ENCODE peak calls at places on chromosomes 11 and 22, in five cellular contexts. E is RWPE2; Z is stimulated activated CD8-positive, alpha-beta memory T cell treated with anti-CD3 and anti-CD28 coated beads, Interleukin-4, amount 100 ng/mL, for 1 hour; G is left colon; V is AML-193. D is an unnamed sample.

GRCh38 chr22:40247976-40248375 is 70.3 kb downstream of the TNRC6B start:
- DNase-seq in E (no peak), V (no peak), G (no peak), Z (peak; percentile 37), D (no peak)

GRCh38 chr22:39528080-39528661 is 4.4 kb downstream of the RPS19BP1 start:
- DNase-seq in E (no peak), V (no peak), G (peak; percentile 31), Z (no peak), D (peak; percentile 60)

GRCh38 chr11:16763746-16764145 is 25.3 kb downstream of the C11orf58 start:
- DNase-seq in G (no peak), E (no peak), V (no peak), Z (no peak), D (no peak)

GRCh38 chr22:39013923-39014722 is at the start of gene APOBEC3C:
- DNase-seq in E (peak; percentile 82), Z (peak; percentile 54), V (peak; percentile 66), G (peak; percentile 80), D (peak; percentile 51)

GRCh38 chr22:24146791-24147353 is 34.4 kb upstream of the SUSD2 start:
- DNase-seq in Z (no peak), E (no peak), V (no peak), G (no peak), D (peak; percentile 59)

GRCh38 chr11:134471341-134472187 is 59.5 kb upstream of the B3GAT1 start:
- DNase-seq in E (no peak), V (no peak), Z (no peak), G (no peak), D (no peak)

GRCh38 chr11:26766996-26767395 is 45.1 kb upstream of the SLC5A12 start:
- DNase-seq in G (no peak), V (no peak), Z (no peak), E (no peak), D (no peak)

GRCh38 chr11:125295922-125296321 is 131.4 kb downstream of the PKNOX2 start:
- DNase-seq in E (no peak), Z (no peak), G (peak; percentile 19), V (no peak), D (no peak)

GRCh38 chr11:120186799-120187591 is 23.8 kb upstream of the OAF start:
- DNase-seq in V (no peak), G (peak; percentile 57), Z (no peak), E (no peak), D (peak; percentile 62)

GRCh38 chr22:22168190-22168940 is 76.2 kb upstream of the VPREB1 start:
- DNase-seq in V (no peak), E (no peak), G (no peak), Z (no peak), D (no peak)

GRCh38 chr22:19432092-19432844 is at the start of gene MRPL40:
- DNase-seq in Z (peak; percentile 66), V (peak; percentile 88), G (peak; percentile 94), E (peak; percentile 93), D (peak; percentile 93)

GRCh38 chr22:28929197-28929596 is 45.8 kb downstream of the ZNRF3 start:
- DNase-seq in Z (no peak), G (no peak), E (no peak), V (no peak), D (no peak)

GRCh38 chr11:1839924-1840779 is 1.4 kb downstream of the TNNI2 start:
- DNase-seq in E (no peak), V (peak; percentile 76), G (peak; percentile 61), Z (no peak), D (no peak)

D was measured in pancreas.